ENCODE peak calls at places on chromosomes 11 and 22, in six cellular contexts. U is nucleus accumbens; N is A549; W is activated T-cell treated with anti-CD3 and anti-CD28 coated beads, Interleukin-2, amount 50 U/mL, for 72 hours; K is NCI-H2029 treated with DMSO at 0.1 percent for 48 hours; I is mammary epithelial cell. T is an unnamed sample.

GRCh38 chr11:34013893-34014571 is 37.5 kb upstream of the CAPRIN1 start:
- DNase-seq in U (no peak), N (no peak), W (no peak), K (no peak), I (no peak), T (no peak)

GRCh38 chr11:132028380-132029240 is 658.2 kb downstream of the NTM start:
- DNase-seq in U (no peak), N (peak), W (no peak), K (no peak), I (no peak), T (peak)

GRCh38 chr11:73415854-73416615 is 39.8 kb downstream of the RELT start:
- DNase-seq in U (no peak), N (no peak), W (no peak), K (no peak), I (peak), T (no peak)

GRCh38 chr22:40213478-40213877 is 35.8 kb downstream of the TNRC6B start:
- DNase-seq in U (no peak), N (no peak), W (no peak), K (no peak), I (no peak), T (no peak)

GRCh38 chr11:113637636-113638035 is 68.5 kb downstream of the TMPRSS5 start:
- DNase-seq in U (no peak), N (no peak), W (no peak), K (no peak), I (no peak), T (no peak)

GRCh38 chr11:94111660-94112059 is 17.0 kb upstream of the PANX1 start:
- DNase-seq in U (no peak), N (no peak), W (no peak), K (no peak), I (peak), T (no peak)

GRCh38 chr11:7903940-7904339 is 27.1 kb downstream of the OR10A6 start:
- DNase-seq in U (no peak), N (no peak), W (no peak), K (no peak), I (no peak), T (no peak)

GRCh38 chr11:68963779-68964178 is 17.0 kb downstream of the MRGPRD start:
- DNase-seq in U (no peak), N (no peak), W (no peak), K (no peak), I (no peak), T (no peak)

GRCh38 chr11:106288988-106289387 is 211.5 kb downstream of the AASDHPPT start:
- DNase-seq in U (no peak), N (no peak), W (no peak), K (no peak), I (no peak), T (no peak)

GRCh38 chr11:132332521-132332920 is 962.1 kb downstream of the NTM start:
- DNase-seq in U (no peak), N (no peak), W (no peak), K (no peak), I (no peak), T (no peak)

GRCh38 chr11:65903068-65903481 is 2.9 kb upstream of the FOSL1 start:
- DNase-seq in U (no peak), N (peak), W (no peak), K (no peak), I (peak), T (no peak)

GRCh38 chr22:44351685-44352377 is 39.1 kb upstream of the SHISAL1 start:
- DNase-seq in U (no peak), N (peak), W (peak), K (no peak), I (peak), T (no peak)

GRCh38 chr11:63931876-63932275 is 6.9 kb upstream of the NAA40 start:
- DNase-seq in U (no peak), N (no peak), W (no peak), K (no peak), I (no peak), T (no peak)

GRCh38 chr11:128508785-128509518 is 78.4 kb downstream of the ETS1 start:
- DNase-seq in U (no peak), N (peak), W (no peak), K (no peak), I (peak), T (no peak)

GRCh38 chr11:104151404-104152204 is 12.3 kb downstream of the PDGFD start:
- DNase-seq in U (no peak), N (no peak), W (no peak), K (no peak), I (no peak), T (no peak)

GRCh38 chr11:77127969-77128691 is at the start of gene MYO7A:
- DNase-seq in U (peak), N (no peak), W (no peak), K (no peak), I (no peak), T (no peak)

GRCh38 chr11:130145975-130146776 is 13.4 kb upstream of the ST14 start:
- DNase-seq in U (no peak), N (peak), W (no peak), K (no peak), I (peak), T (no peak)